ENCODE peak calls at places on chromosomes 7 and 10, in eight cellular contexts. W is testis, K is fibroblast of the aortic adventitia, D is glutamatergic neuron, N is ovary, M is cardiac fibroblast, B is mesothelial cell of epicardium, C is transverse colon. J is an unnamed sample.

GRCh38 chr7:139054101-139054500 is 18.3 kb upstream of the ZC3HAV1L start:
- DNase-seq in W (no peak), K (no peak), D (no peak), N (no peak), M (no peak), B (no peak), C (no peak), J (peak)

GRCh38 chr7:30727061-30727945 is 24.6 kb upstream of the INMT start:
- DNase-seq in W (no peak), K (peak), D (no peak), N (no peak), M (no peak), B (no peak), C (peak), J (no peak)

GRCh38 chr7:157674027-157674714 is 337.4 kb downstream of the DNAJB6 start:
- DNase-seq in W (peak), K (no peak), D (no peak), N (no peak), M (no peak), B (no peak), C (no peak), J (no peak)

GRCh38 chr7:43220250-43220649 is 107.8 kb downstream of the HECW1 start:
- DNase-seq in W (no peak), K (peak), D (no peak), N (no peak), M (peak), B (no peak), C (no peak), J (no peak)

GRCh38 chr10:120022357-120022756 is 129.8 kb downstream of the SEC23IP start:
- DNase-seq in W (no peak), K (no peak), D (no peak), N (no peak), M (no peak), B (no peak), C (no peak), J (no peak)

GRCh38 chr7:1852781-1853618 is 182.9 kb downstream of the ELFN1 start:
- DNase-seq in W (no peak), K (no peak), D (peak), N (no peak), M (no peak), B (no peak), C (no peak), J (no peak)

GRCh38 chr10:100518761-100519241 is 860 bp downstream of the SEC31B start:
- DNase-seq in W (peak), K (peak), D (peak), N (peak), M (peak), B (peak), C (peak), J (peak)

GRCh38 chr10:71945819-71946474 is 18.2 kb upstream of the CHST3 start:
- DNase-seq in W (no peak), K (peak), D (no peak), N (no peak), M (no peak), B (no peak), C (no peak), J (no peak)

GRCh38 chr7:128398016-128398840 is 11.6 kb downstream of the IMPDH1 start:
- DNase-seq in W (peak), K (peak), D (peak), N (peak), M (peak), B (peak), C (peak), J (peak)

GRCh38 chr10:97611473-97611872 is 21.8 kb downstream of the MORN4 start:
- DNase-seq in W (no peak), K (no peak), D (no peak), N (no peak), M (no peak), B (no peak), C (no peak), J (no peak)

GRCh38 chr10:21195149-21195731 is 298.1 kb upstream of the NEBL start:
- DNase-seq in W (no peak), K (no peak), D (no peak), N (no peak), M (peak), B (no peak), C (peak), J (no peak)

GRCh38 chr10:116631871-116632295 is 11.1 kb downstream of the PNLIPRP2 start:
- DNase-seq in W (no peak), K (no peak), D (no peak), N (no peak), M (no peak), B (no peak), C (no peak), J (no peak)

GRCh38 chr10:75395955-75396860 is 5.4 kb downstream of the ZNF503 start:
- DNase-seq in W (peak), K (peak), D (peak), N (peak), M (peak), B (peak), C (peak), J (no peak)

GRCh38 chr7:130350945-130351663 is 6.5 kb downstream of the CPA5 start:
- DNase-seq in W (no peak), K (no peak), D (no peak), N (no peak), M (no peak), B (no peak), C (no peak), J (no peak)

GRCh38 chr7:150446288-150446938 is 4.0 kb upstream of the GIMAP8 start:
- DNase-seq in W (no peak), K (no peak), D (no peak), N (no peak), M (no peak), B (no peak), C (no peak), J (no peak)

GRCh38 chr7:122457325-122457724 is 152.8 kb upstream of the FEZF1 start:
- DNase-seq in W (no peak), K (no peak), D (no peak), N (no peak), M (no peak), B (no peak), C (no peak), J (no peak)

GRCh38 chr7:42854521-42855118 is 57.2 kb downstream of the C7orf25 start:
- DNase-seq in W (no peak), K (no peak), D (no peak), N (no peak), M (no peak), B (no peak), C (no peak), J (no peak)

GRCh38 chr7:121891731-121892130 is 18.8 kb downstream of the PTPRZ1 start:
- DNase-seq in W (no peak), K (no peak), D (no peak), N (no peak), M (no peak), B (no peak), C (no peak), J (no peak)

GRCh38 chr10:133143200-133143533 is 16.9 kb upstream of the KNDC1 start:
- DNase-seq in W (no peak), K (no peak), D (peak), N (peak), M (no peak), B (no peak), C (no peak), J (no peak)

GRCh38 chr7:100735730-100736129 is 2.3 kb downstream of the ZAN start:
- DNase-seq in W (no peak), K (no peak), D (no peak), N (no peak), M (no peak), B (no peak), C (no peak), J (no peak)

GRCh38 chr7:2863461-2864066 is 19.5 kb upstream of the GNA12 start:
- DNase-seq in W (peak), K (peak), D (no peak), N (peak), M (peak), B (no peak), C (peak), J (peak)

GRCh38 chr10:93464826-93465388 is 17.2 kb downstream of the MYOF start:
- DNase-seq in W (no peak), K (peak), D (no peak), N (no peak), M (peak), B (no peak), C (no peak), J (no peak)

GRCh38 chr10:89466599-89467035 is 52.2 kb downstream of the IFIT5 start:
- DNase-seq in W (peak), K (peak), D (no peak), N (no peak), M (peak), B (peak), C (no peak), J (no peak)

GRCh38 chr10:9081253-9081652 is 1026.8 kb downstream of the GATA3 start:
- DNase-seq in W (no peak), K (no peak), D (no peak), N (no peak), M (no peak), B (no peak), C (no peak), J (no peak)

GRCh38 chr7:108093903-108094302 is 36.3 kb downstream of the LAMB4 start:
- DNase-seq in W (no peak), K (peak), D (no peak), N (no peak), M (peak), B (no peak), C (no peak), J (no peak)

GRCh38 chr10:87659571-87660483 is at the start of gene PAPSS2:
- DNase-seq in W (peak), K (peak), D (peak), N (peak), M (peak), B (peak), C (peak), J (peak)

GRCh38 chr7:45000096-45001032 is at the start of gene CCM2:
- DNase-seq in W (peak), K (peak), D (peak), N (peak), M (peak), B (peak), C (peak), J (no peak)

GRCh38 chr10:58137813-58138212 is 129.9 kb downstream of the IPMK start:
- DNase-seq in W (no peak), K (no peak), D (no peak), N (no peak), M (no peak), B (no peak), C (no peak), J (no peak)

GRCh38 chr10:3950676-3951275 is 165.8 kb upstream of the KLF6 start:
- DNase-seq in W (no peak), K (no peak), D (no peak), N (no peak), M (no peak), B (no peak), C (no peak), J (no peak)

GRCh38 chr10:49594594-49594993 is 15.5 kb upstream of the SLC18A3 start:
- DNase-seq in W (peak), K (peak), D (peak), N (no peak), M (peak), B (peak), C (peak), J (peak)

GRCh38 chr7:4645241-4645640 is 36.9 kb upstream of the FOXK1 start:
- DNase-seq in W (no peak), K (peak), D (no peak), N (no peak), M (no peak), B (no peak), C (no peak), J (no peak)

GRCh38 chr7:131108212-131108980 is 219.3 kb upstream of the MKLN1 start:
- DNase-seq in W (no peak), K (peak), D (peak), N (no peak), M (peak), B (no peak), C (peak), J (no peak)

GRCh38 chr7:152180587-152180986 is 155.1 kb downstream of the GALNT11 start:
- DNase-seq in W (no peak), K (peak), D (no peak), N (no peak), M (no peak), B (no peak), C (no peak), J (no peak)

GRCh38 chr10:19918800-19919199 is 102.6 kb downstream of the PLXDC2 start:
- DNase-seq in W (no peak), K (peak), D (no peak), N (no peak), M (peak), B (no peak), C (no peak), J (no peak)

GRCh38 chr7:70635633-70636032 is 496.3 kb upstream of the GALNT17 start:
- DNase-seq in W (no peak), K (no peak), D (no peak), N (no peak), M (no peak), B (no peak), C (no peak), J (no peak)

GRCh38 chr7:22662490-22663145 is 64.4 kb upstream of the IL6 start:
- DNase-seq in W (no peak), K (no peak), D (no peak), N (no peak), M (no peak), B (no peak), C (no peak), J (no peak)

GRCh38 chr7:22662031-22662430 is 65.0 kb upstream of the IL6 start:
- DNase-seq in W (no peak), K (no peak), D (no peak), N (no peak), M (peak), B (no peak), C (no peak), J (no peak)

GRCh38 chr7:22659741-22660140 is 67.3 kb upstream of the IL6 start:
- DNase-seq in W (no peak), K (peak), D (no peak), N (no peak), M (no peak), B (no peak), C (no peak), J (no peak)

GRCh38 chr7:22660293-22660692 is 66.7 kb upstream of the IL6 start:
- DNase-seq in W (no peak), K (no peak), D (no peak), N (no peak), M (no peak), B (no peak), C (no peak), J (no peak)

GRCh38 chr7:22660732-22661131 is 66.3 kb upstream of the IL6 start:
- DNase-seq in W (no peak), K (no peak), D (no peak), N (no peak), M (no peak), B (no peak), C (no peak), J (no peak)
- TF ChIP-seq CTCF in W (no peak), K (no peak), D (no peak), N (no peak), M (no peak), B (no peak), C (no peak), J (peak)

GRCh38 chr7:155237297-155237696 is 60.4 kb upstream of the INSIG1 start:
- DNase-seq in W (no peak), K (no peak), D (no peak), N (no peak), M (no peak), B (no peak), C (no peak), J (no peak)
- TF ChIP-seq CTCF in W (no peak), K (no peak), D (no peak), N (no peak), M (no peak), B (no peak), C (no peak), J (no peak)

GRCh38 chr7:134690016-134690415 is 43.4 kb downstream of the BPGM start:
- DNase-seq in W (no peak), K (peak), D (no peak), N (no peak), M (peak), B (no peak), C (no peak), J (no peak)
- TF ChIP-seq CTCF in W (peak), K (peak), D (no peak), N (peak), M (peak), B (peak), C (peak), J (no peak)

DNA sequence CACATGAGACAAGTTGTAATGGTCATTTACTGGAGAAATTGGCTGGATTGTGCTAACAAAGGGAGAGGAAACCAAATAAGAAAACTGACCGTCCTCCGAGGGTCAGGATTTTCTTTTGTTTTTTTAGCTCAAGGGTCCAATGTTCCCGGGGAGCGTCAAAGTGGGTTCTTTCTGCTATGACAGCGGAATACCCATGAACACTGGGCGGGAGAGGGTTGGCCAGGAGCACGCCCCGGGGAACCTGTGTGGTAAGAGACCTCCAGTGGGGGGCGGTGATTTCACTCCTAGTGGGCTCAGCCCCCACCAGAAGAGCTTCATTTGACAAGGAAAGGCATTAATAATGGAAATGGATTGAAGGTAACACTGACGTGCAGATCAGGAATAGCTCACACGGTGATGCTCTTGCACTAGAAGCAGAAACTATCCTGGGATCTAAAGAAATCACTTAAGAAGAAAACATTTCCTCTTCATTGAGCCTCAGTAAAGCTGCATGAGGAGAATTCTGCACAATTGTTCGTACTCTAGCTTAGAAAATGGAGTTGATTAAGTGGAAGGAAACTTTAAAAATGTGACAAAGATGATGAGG is 627.0 kb downstream of the SUGCT start:
- DNase-seq in W (no peak), K (peak), D (no peak), N (no peak), M (peak), B (no peak), C (no peak), J (no peak)
- TF ChIP-seq CTCF in W (no peak), K (peak), D (no peak), N (no peak), M (no peak), B (no peak), C (no peak), J (no peak)